ENCODE peak calls at places on chromosome 20, in nine cellular contexts. K is osteoblast, C is left lung, R is tibial artery, P is psoas muscle, E is gastrocnemius medialis, S is Peyer's patch, O is lower lobe of right lung, H is upper lobe of right lung. I is an unnamed sample.

GRCh38 chr20:51368461-51369211 is 173.9 kb downstream of the NFATC2 start:
- DNase-seq in H (peak; percentile 52), E (no peak), K (no peak), P (no peak), O (no peak), C (no peak), R (no peak), S (no peak), I (no peak)

GRCh38 chr20:48684501-48685041 is 143.2 kb downstream of the PREX1 start:
- DNase-seq in P (no peak), K (peak; percentile 58), O (peak; percentile 38), R (no peak), S (no peak), C (no peak), E (no peak), H (no peak), I (no peak)

GRCh38 chr20:13670160-13670559 is 31.4 kb upstream of the TASP1 start:
- DNase-seq in S (no peak), P (no peak), O (no peak), C (no peak), H (no peak), K (no peak), R (no peak), E (no peak), I (no peak)

GRCh38 chr20:63935447-63935846 is 20.8 kb downstream of the UCKL1 start:
- DNase-seq in S (no peak), R (no peak), H (no peak), P (no peak), K (peak; percentile 68), O (no peak), C (no peak), E (no peak), I (no peak)

GRCh38 chr20:34566978-34567884 is 8.7 kb downstream of the MAP1LC3A start:
- DNase-seq in K (no peak), E (no peak), S (no peak), P (no peak), C (peak; percentile 68), H (no peak), R (no peak), O (peak; percentile 70), I (no peak)

GRCh38 chr20:58306421-58307261 is 2.9 kb upstream of the RAB22A start:
- DNase-seq in P (no peak), S (peak; percentile 60), O (peak; percentile 71), K (peak; percentile 86), E (no peak), H (peak; percentile 68), R (peak; percentile 69), C (peak; percentile 79), I (no peak)

GRCh38 chr20:11000416-11000815 is 326.6 kb upstream of the JAG1 start:
- DNase-seq in E (no peak), O (no peak), H (no peak), R (no peak), P (no peak), S (no peak), C (no peak), K (no peak), I (no peak)

GRCh38 chr20:49149281-49150045 is 38.7 kb downstream of the STAU1 start:
- DNase-seq in K (no peak), O (no peak), C (no peak), H (no peak), R (no peak), P (no peak), S (no peak), E (no peak), I (no peak)

GRCh38 chr20:56157530-56158203 is 90.9 kb upstream of the MC3R start:
- DNase-seq in K (no peak), S (no peak), O (no peak), C (no peak), R (no peak), H (no peak), P (no peak), E (no peak), I (no peak)
- H3K9me3 ChIP-seq in K (peaks cover 2% of the 10 kb centered on the region), S (no peaks in the 10 kb centered on the region), O (no peaks in the 10 kb centered on the region), C (no peaks in the 10 kb centered on the region), R (no peaks in the 10 kb centered on the region), H (no peaks in the 10 kb centered on the region), P (no peaks in the 10 kb centered on the region), E (no peaks in the 10 kb centered on the region), I (no peaks in the 10 kb centered on the region)

GRCh38 chr20:46214831-46215488 is 93.3 kb downstream of the CDH22 start:
- DNase-seq in P (no peak), H (no peak), R (no peak), E (no peak), S (no peak), O (no peak), K (peak; percentile 74), C (no peak), I (no peak)
- H3K9me3 ChIP-seq in P (no peaks in the 10 kb centered on the region), H (no peaks in the 10 kb centered on the region), R (no peaks in the 10 kb centered on the region), E (no peaks in the 10 kb centered on the region), S (no peaks in the 10 kb centered on the region), O (no peaks in the 10 kb centered on the region), K (no peaks in the 10 kb centered on the region), C (no peaks in the 10 kb centered on the region), I (no peaks in the 10 kb centered on the region)

GRCh38 chr20:2244993-2245392 is 50.8 kb upstream of the TGM3 start:
- DNase-seq in E (no peak), H (no peak), K (no peak), P (no peak), O (no peak), R (no peak), C (no peak), S (no peak), I (no peak)

GRCh38 chr20:2240835-2241234 is 55.0 kb upstream of the TGM3 start:
- DNase-seq in E (no peak), K (no peak), P (no peak), S (no peak), H (no peak), C (no peak), O (no peak), R (no peak), I (no peak)

GRCh38 chr20:2245637-2246036 is 50.2 kb upstream of the TGM3 start:
- DNase-seq in P (no peak), C (no peak), R (no peak), H (no peak), E (no peak), O (no peak), K (no peak), S (no peak), I (no peak)

GRCh38 chr20:2244523-2244922 is 51.3 kb upstream of the TGM3 start:
- DNase-seq in E (no peak), C (no peak), H (no peak), R (no peak), K (no peak), O (no peak), S (no peak), P (no peak), I (no peak)

DNA sequence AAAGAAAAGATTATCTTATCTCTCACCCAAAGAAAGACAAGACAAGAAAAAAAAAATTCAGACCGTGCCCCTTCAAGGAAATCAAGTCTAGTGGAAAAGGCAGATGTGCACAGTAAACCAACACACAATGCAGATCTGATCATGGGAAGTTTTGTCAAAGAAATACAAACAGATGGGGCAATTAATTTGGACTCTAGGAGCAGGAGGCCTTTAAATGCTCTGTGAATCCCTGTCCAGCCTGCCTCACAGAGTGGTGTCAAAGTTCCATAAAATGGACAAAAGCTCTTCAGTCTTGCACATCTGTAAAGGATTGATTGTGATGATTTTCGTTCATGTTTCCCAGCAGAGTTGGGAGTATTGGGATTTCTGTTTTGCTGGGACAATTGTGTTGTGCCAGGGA is 53.1 kb upstream of the TGM3 start:
- DNase-seq in E (no peak), K (no peak), C (no peak), R (no peak), S (no peak), P (no peak), H (no peak), O (no peak), I (no peak)
- H3K9me3 ChIP-seq in E (no peaks in the 10 kb centered on the region), K (no peaks in the 10 kb centered on the region), C (no peaks in the 10 kb centered on the region), R (no peaks in the 10 kb centered on the region), S (no peaks in the 10 kb centered on the region), P (no peaks in the 10 kb centered on the region), H (no peaks in the 10 kb centered on the region), O (no peaks in the 10 kb centered on the region), I (no peaks in the 10 kb centered on the region)

GRCh38 chr20:39897058-39897457 is 792.0 kb downstream of the MAFB start:
- DNase-seq in O (no peak), C (no peak), P (no peak), R (no peak), K (peak; percentile 77), E (no peak), S (no peak), H (no peak), I (no peak)
- H3K9me3 ChIP-seq in O (no peaks in the 10 kb centered on the region), C (peaks cover 2% of the 10 kb centered on the region), P (no peaks in the 10 kb centered on the region), R (no peaks in the 10 kb centered on the region), K (no peaks in the 10 kb centered on the region), E (no peaks in the 10 kb centered on the region), S (no peaks in the 10 kb centered on the region), H (no peaks in the 10 kb centered on the region), I (no peaks in the 10 kb centered on the region)

GRCh38 chr20:41598719-41599118 is 19.5 kb downstream of the CHD6 start:
- DNase-seq in P (no peak), R (no peak), E (no peak), H (no peak), K (no peak), S (no peak), C (no peak), O (no peak), I (no peak)
- H3K9me3 ChIP-seq in P (peaks cover 44% of the 10 kb centered on the region), R (no peaks in the 10 kb centered on the region), E (peaks cover 6% of the 10 kb centered on the region), H (peaks cover 34% of the 10 kb centered on the region), K (peaks cover 4% of the 10 kb centered on the region), S (peaks cover 9% of the 10 kb centered on the region), C (peaks cover 81% of the 10 kb centered on the region), O (peaks cover 62% of the 10 kb centered on the region), I (peaks cover 34% of the 10 kb centered on the region)

DNA sequence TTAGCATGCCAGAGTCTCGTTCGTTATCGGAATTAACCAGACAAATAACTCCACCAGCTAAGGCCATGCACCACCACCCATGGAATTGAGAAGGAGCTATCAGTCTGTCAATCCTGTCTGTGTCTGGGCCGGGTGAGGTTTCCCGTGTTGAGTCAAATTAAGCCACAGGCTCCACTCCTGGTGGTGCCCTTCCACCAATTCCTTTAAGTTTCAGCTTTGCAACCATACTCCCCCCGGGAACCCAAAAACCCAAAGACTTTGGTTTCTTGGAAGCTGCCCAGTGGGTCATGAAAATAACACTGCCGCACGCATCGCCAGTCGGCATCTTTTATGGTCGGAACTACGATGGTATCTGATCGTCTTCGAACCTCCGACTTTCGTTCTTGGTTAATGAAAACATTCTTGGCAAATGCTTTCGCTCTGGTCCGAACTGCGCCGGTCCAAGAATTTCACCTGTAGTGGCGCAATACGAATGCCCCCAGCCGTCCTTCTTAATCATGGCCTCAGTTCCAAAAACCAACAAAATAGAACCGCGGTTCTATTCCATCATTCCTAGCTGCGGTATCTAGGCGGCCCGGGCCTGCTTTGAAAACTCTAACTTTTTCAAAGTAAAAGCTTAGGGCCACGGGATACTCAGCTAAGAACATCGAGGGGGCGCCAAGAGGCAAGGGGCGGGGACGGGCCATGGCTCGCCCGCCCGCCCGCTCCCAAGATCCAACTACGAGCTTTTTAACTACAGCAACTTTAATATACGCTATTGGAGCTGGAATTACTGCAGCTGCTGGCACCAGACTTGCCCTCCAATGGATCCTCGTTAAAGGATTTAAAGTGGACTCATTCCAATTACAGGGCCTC is 1958.5 kb upstream of the DEFB115 start:
- DNase-seq in K (no peak), O (no peak), C (no peak), S (no peak), P (peak; percentile 24), E (no peak), H (no peak), R (no peak), I (no peak)
- H3K9me3 ChIP-seq in K (no peaks in the 10 kb centered on the region), O (peaks cover 7% of the 10 kb centered on the region), C (peaks cover 74% of the 10 kb centered on the region), S (no peaks in the 10 kb centered on the region), P (no peaks in the 10 kb centered on the region), E (no peaks in the 10 kb centered on the region), H (no peaks in the 10 kb centered on the region), R (no peaks in the 10 kb centered on the region), I (peaks cover 12% of the 10 kb centered on the region)